ENCODE peak calls at places on chromosome 18, in six cellular contexts. Z is BJ, D is MM.1S, Q is IMR-90, L is endodermal cell, R is mesothelial cell of epicardium. F is an unnamed sample.

GRCh38 chr18:63878982-63879381 is 8.5 kb upstream of the SERPINB2 start:
- DNase-seq in Z (no peak), D (no peak), Q (no peak), L (no peak), R (no peak), F (no peak)

GRCh38 chr18:21672868-21673267 is 31.7 kb downstream of the ABHD3 start:
- DNase-seq in Z (no peak), D (no peak), Q (peak), L (no peak), R (no peak), F (no peak)

GRCh38 chr18:29874519-29875098 is 1167.9 kb downstream of the DSC3 start:
- DNase-seq in Z (no peak), D (peak), Q (peak), L (peak), R (no peak), F (peak)

GRCh38 chr18:34299828-34300227 is 75.1 kb upstream of the NOL4 start:
- DNase-seq in Z (no peak), D (no peak), Q (no peak), L (no peak), R (no peak), F (no peak)

GRCh38 chr18:54112356-54112755 is 112.1 kb downstream of the MBD2 start:
- DNase-seq in Z (peak), D (no peak), Q (no peak), L (no peak), R (no peak), F (no peak)

GRCh38 chr18:76578571-76579300 is 83.7 kb upstream of the ZNF516 start:
- DNase-seq in Z (no peak), D (no peak), Q (no peak), L (peak), R (no peak), F (no peak)

GRCh38 chr18:35456181-35456850 is 41.4 kb downstream of the INO80C start:
- DNase-seq in Z (no peak), D (no peak), Q (peak), L (no peak), R (no peak), F (no peak)

GRCh38 chr18:23398401-23398800 is 54.7 kb upstream of the RIOK3 start:
- DNase-seq in Z (no peak), D (no peak), Q (no peak), L (no peak), R (no peak), F (no peak)

GRCh38 chr18:1094408-1094807 is 189.7 kb downstream of the ADCYAP1 start:
- DNase-seq in Z (no peak), D (no peak), Q (no peak), L (no peak), R (no peak), F (no peak)

GRCh38 chr18:22001912-22002487 is 167.4 kb upstream of the GATA6 start:
- DNase-seq in Z (no peak), D (no peak), Q (no peak), L (no peak), R (no peak), F (no peak)

GRCh38 chr18:48098538-48098937 is 168.1 kb upstream of the SMAD2 start:
- DNase-seq in Z (no peak), D (no peak), Q (no peak), L (no peak), R (no peak), F (no peak)

GRCh38 chr18:26621161-26622026 is 73.0 kb upstream of the KCTD1 start:
- DNase-seq in Z (no peak), D (peak), Q (no peak), L (peak), R (peak), F (peak)

GRCh38 chr18:65235966-65236634 is 514.7 kb upstream of the CDH7 start:
- DNase-seq in Z (no peak), D (peak), Q (no peak), L (no peak), R (no peak), F (no peak)

GRCh38 chr18:63322246-63322645 is 2.7 kb upstream of the BCL2 start:
- DNase-seq in Z (no peak), D (no peak), Q (no peak), L (no peak), R (no peak), F (no peak)

GRCh38 chr18:35949903-35950627 is 22.4 kb upstream of the RMP24 start:
- DNase-seq in Z (peak), D (peak), Q (peak), L (peak), R (peak), F (peak)

GRCh38 chr18:24754572-24754971 is 294.1 kb downstream of the HRH4 start:
- DNase-seq in Z (no peak), D (no peak), Q (peak), L (no peak), R (no peak), F (no peak)

GRCh38 chr18:60663060-60663989 is 290.8 kb upstream of the MC4R start:
- DNase-seq in Z (no peak), D (no peak), Q (no peak), L (no peak), R (no peak), F (no peak)

GRCh38 chr18:60664736-60665135 is 292.2 kb upstream of the MC4R start:
- DNase-seq in Z (no peak), D (peak), Q (no peak), L (no peak), R (no peak), F (no peak)

GRCh38 chr18:60671022-60671421 is 298.4 kb upstream of the MC4R start:
- DNase-seq in Z (no peak), D (no peak), Q (no peak), L (no peak), R (no peak), F (no peak)

GRCh38 chr18:60667016-60667415 is 294.4 kb upstream of the MC4R start:
- DNase-seq in Z (no peak), D (no peak), Q (no peak), L (no peak), R (no peak), F (no peak)

DNA sequence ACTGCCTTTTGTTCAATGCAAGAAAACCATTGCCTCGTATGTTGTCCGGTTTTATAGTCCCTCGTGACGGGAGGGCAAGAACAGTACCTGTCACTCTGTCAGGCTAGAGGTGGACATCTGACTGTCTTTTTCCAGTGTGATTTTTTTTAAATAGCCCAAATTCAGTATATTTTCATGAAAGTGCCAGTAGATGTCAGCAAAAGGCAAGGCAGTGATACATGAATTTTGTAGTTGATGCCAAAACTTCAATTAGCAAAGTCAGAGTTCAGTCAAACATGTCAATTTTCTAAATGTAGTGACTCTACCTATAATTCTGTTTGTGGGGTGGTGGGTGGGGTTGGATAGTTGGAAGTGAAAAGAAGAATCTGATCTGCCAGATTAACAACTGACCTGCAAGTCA is 296.0 kb upstream of the MC4R start:
- DNase-seq in Z (no peak), D (no peak), Q (no peak), L (peak), R (no peak), F (no peak)
- TF ChIP-seq CTCF in Z (no peak), D (peak), Q (no peak), L (peak), R (no peak), F (no peak)

DNA sequence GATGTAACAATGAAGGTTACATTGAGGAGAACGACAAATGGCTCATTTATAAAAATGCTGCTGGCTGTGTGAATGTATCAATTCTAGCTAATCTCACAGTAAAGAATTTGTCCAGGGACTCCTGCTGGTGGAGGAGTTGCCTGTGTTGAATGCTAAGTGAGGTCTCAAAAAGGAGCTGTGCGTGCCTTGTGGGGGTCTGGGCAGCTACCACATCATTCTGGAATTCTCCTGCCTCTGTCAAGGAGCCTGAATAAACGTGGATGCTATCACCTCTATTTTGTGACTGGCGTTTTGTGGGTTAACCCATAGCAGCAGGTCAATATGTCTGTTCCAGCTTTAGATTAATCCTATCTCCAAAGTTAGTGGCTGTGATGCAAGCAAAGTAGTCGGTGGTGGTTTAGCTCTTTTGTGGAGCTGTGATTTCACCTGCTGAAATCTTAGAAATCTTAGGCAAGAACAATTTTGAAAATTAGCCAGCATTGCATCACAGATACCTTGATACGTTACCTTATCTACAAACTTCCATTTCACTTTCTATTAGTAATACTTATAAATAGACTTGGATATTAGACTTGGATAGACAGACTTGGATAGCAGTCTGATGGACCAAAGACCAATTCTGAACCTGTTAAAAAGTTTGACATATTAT is 96.8 kb downstream of the MTCL1 start:
- DNase-seq in Z (no peak), D (no peak), Q (no peak), L (no peak), R (no peak), F (no peak)
- TF ChIP-seq CTCF in Z (no peak), D (no peak), Q (peak), L (peak), R (no peak), F (no peak)

GRCh38 chr18:13233746-13234527 is 15.4 kb downstream of the LDLRAD4 start:
- DNase-seq in Z (no peak), D (no peak), Q (no peak), L (peak), R (peak), F (no peak)
- TF ChIP-seq CTCF in Z (no peak), D (no peak), Q (no peak), L (no peak), R (no peak), F (no peak)

GRCh38 chr18:31511098-31511497 is 13.1 kb downstream of the DSG2 start:
- DNase-seq in Z (no peak), D (no peak), Q (no peak), L (no peak), R (no peak), F (no peak)
- TF ChIP-seq CTCF in Z (no peak), D (no peak), Q (no peak), L (peak), R (no peak), F (no peak)

GRCh38 chr18:2223394-2223793 is 347.9 kb downstream of the METTL4 start:
- DNase-seq in Z (no peak), D (no peak), Q (no peak), L (no peak), R (no peak), F (no peak)

GRCh38 chr18:2222270-2223185 is 348.8 kb downstream of the METTL4 start:
- DNase-seq in Z (no peak), D (no peak), Q (no peak), L (no peak), R (no peak), F (no peak)

GRCh38 chr18:2218101-2218500 is 353.2 kb downstream of the METTL4 start:
- DNase-seq in Z (no peak), D (no peak), Q (no peak), L (no peak), R (no peak), F (no peak)

GRCh38 chr18:2223859-2224258 is 347.4 kb downstream of the METTL4 start:
- DNase-seq in Z (no peak), D (no peak), Q (peak), L (peak), R (no peak), F (no peak)
- TF ChIP-seq CTCF in Z (peak), D (peak), Q (peak), L (peak), R (peak), F (no peak)

DNA sequence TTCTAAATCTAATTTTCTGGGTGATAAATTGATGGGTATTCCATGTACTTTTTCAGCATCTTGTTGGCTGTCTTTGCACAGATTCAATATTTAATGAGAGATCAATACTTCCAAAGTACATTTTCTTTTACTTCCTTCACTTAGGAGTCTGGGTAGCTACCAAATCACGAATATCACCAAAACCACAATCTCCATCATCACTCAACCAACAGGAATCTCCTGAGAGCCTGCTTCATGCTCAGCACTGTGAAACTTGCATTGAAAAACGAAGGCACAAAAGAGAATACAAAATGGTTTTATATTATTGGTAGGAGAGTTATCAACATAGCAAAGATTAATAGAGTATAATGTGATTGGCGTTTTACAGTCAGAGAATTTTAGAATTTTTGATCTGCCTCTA is 261.5 kb upstream of the DSEL start:
- DNase-seq in Z (no peak), D (no peak), Q (no peak), L (no peak), R (no peak), F (no peak)
- TF ChIP-seq CTCF in Z (no peak), D (no peak), Q (no peak), L (no peak), R (no peak), F (no peak)

DNA sequence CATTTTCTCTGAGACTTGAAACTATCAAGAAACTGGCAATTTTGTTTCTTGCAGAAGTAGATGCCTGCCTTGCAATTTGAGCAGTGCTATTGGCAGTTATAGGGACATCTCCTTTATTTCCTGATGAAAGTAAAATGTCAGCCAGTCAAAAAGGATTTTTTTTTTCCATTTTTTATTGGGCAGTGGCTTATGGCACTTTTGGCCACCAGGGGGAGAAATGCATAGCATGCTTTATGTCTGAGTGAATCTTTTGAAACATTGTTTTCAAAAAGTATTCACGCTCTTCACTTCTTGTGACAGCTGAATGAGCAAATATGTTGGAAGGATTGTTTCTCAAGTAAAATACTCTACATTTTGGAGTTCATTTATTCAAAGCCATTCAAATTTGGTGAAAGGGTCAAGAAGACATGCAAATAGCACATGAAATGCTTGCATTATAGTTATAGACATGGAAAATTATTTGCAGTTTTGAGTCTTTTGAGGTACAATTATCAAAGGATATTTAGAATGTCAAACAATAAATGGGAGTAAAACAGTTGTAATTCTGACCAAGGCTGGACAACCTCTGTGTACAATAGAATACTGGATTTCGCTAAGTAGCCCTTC is 491.0 kb downstream of the CDH2 start:
- DNase-seq in Z (no peak), D (peak), Q (peak), L (peak), R (no peak), F (no peak)
- TF ChIP-seq CTCF in Z (peak), D (peak), Q (peak), L (peak), R (peak), F (no peak)

F was measured in GM13976.